ENCODE peak calls at places on chromosomes 2 and 18, in six cellular contexts. O is stimulated activated CD4-positive, alpha-beta T cell treated with anti-CD3 and anti-CD28 coated beads, Interleukin-4, amount 100 ng/mL, for 4 hours; I is NCI-H345; N is small intestine; J is HT-29; L is iPS DF 19.7. S is an unnamed sample.

GRCh38 chr18:62928316-62928715 is 213.0 kb downstream of the PHLPP1 start:
- DNase-seq in N (no peak), I (no peak), J (no peak), L (no peak), O (no peak), S (no peak)

GRCh38 chr2:162103443-162104009 is 29.5 kb upstream of the DPP4 start:
- DNase-seq in J (no peak), L (no peak), O (no peak), I (peak; percentile 89), N (no peak), S (no peak)

GRCh38 chr18:50663626-50664441 is 103.9 kb downstream of the MAPK4 start:
- DNase-seq in I (no peak), L (no peak), O (no peak), J (no peak), N (no peak), S (no peak)

GRCh38 chr2:210224660-210225460 is at the start of gene ACADL:
- DNase-seq in O (no peak), N (peak; percentile 69), J (peak; percentile 22), I (peak; percentile 44), L (no peak), S (peak; percentile 12)

GRCh38 chr2:218986148-218986761 is 1.3 kb upstream of the FEV start:
- DNase-seq in O (no peak), L (no peak), I (no peak), N (no peak), J (no peak), S (no peak)

GRCh38 chr2:64474200-64474630 is 20.3 kb downstream of the LGALSL start:
- DNase-seq in N (no peak), L (no peak), J (no peak), O (no peak), I (no peak), S (no peak)

GRCh38 chr2:100606740-100607343 is 44.0 kb downstream of the PDCL3 start:
- DNase-seq in O (no peak), I (peak; percentile 36), N (peak; percentile 53), J (peak; percentile 61), L (peak; percentile 30), S (peak; percentile 39)

GRCh38 chr18:3036108-3036507 is 23.2 kb upstream of the LPIN2 start:
- DNase-seq in N (no peak), O (no peak), J (no peak), I (no peak), L (no peak), S (no peak)

GRCh38 chr2:24667542-24667941 is 125.6 kb downstream of the PTRHD1 start:
- DNase-seq in O (no peak), L (no peak), N (no peak), J (no peak), I (no peak), S (no peak)

GRCh38 chr2:142435847-142436246 is 305.0 kb upstream of the LRP1B start:
- DNase-seq in L (no peak), N (no peak), J (no peak), O (no peak), I (no peak), S (peak; percentile 15)

GRCh38 chr2:173407176-173407575 is 52.5 kb downstream of the CDCA7 start:
- DNase-seq in O (no peak), I (no peak), L (no peak), J (no peak), N (no peak), S (no peak)

GRCh38 chr2:219681301-219682290 is 54.2 kb downstream of the SLC4A3 start:
- DNase-seq in N (no peak), O (no peak), L (no peak), J (no peak), I (no peak), S (peak; percentile 38)

GRCh38 chr2:33775306-33775705 is 176.2 kb upstream of the FAM98A start:
- DNase-seq in I (no peak), O (no peak), L (no peak), J (no peak), N (no peak), S (no peak)

GRCh38 chr18:48825101-48825745 is 125.5 kb downstream of the SMAD7 start:
- DNase-seq in L (no peak), O (no peak), I (no peak), J (no peak), N (no peak), S (peak; percentile 49)

GRCh38 chr2:17177094-17177493 is 341.1 kb downstream of the RAD51AP2 start:
- DNase-seq in J (no peak), O (no peak), I (no peak), N (no peak), L (no peak), S (no peak)

GRCh38 chr18:68714356-68714706 is 577 bp downstream of the TMX3 start:
- DNase-seq in O (no peak), I (no peak), J (peak; percentile 16), L (no peak), N (no peak), S (peak; percentile 14)

GRCh38 chr2:20282916-20283592 is 58.1 kb upstream of the SDC1 start:
- DNase-seq in N (peak; percentile 42), O (no peak), I (no peak), L (no peak), J (no peak), S (peak; percentile 38)

GRCh38 chr18:48819276-48819675 is 131.5 kb downstream of the SMAD7 start:
- DNase-seq in L (no peak), N (peak; percentile 60), J (no peak), I (no peak), O (no peak), S (no peak)

GRCh38 chr2:69241039-69241586 is 145.9 kb downstream of the GFPT1 start:
- DNase-seq in O (no peak), L (no peak), I (no peak), J (no peak), N (no peak), S (no peak)

GRCh38 chr18:48809365-48809764 is 141.4 kb downstream of the SMAD7 start:
- DNase-seq in I (no peak), J (no peak), L (no peak), N (no peak), O (no peak), S (no peak)

GRCh38 chr2:78020500-78020899 is 498.3 kb upstream of the LRRTM4 start:
- DNase-seq in J (no peak), N (no peak), I (no peak), O (no peak), L (no peak), S (no peak)

GRCh38 chr18:361941-362913 is 94.4 kb upstream of the THOC1 start:
- DNase-seq in J (no peak), L (no peak), I (peak; percentile 38), N (no peak), O (no peak), S (peak; percentile 86)

GRCh38 chr2:102301867-102302362 is 9.4 kb upstream of the IL1RL1 start:
- DNase-seq in I (no peak), O (no peak), N (peak; percentile 47), L (peak; percentile 57), J (peak; percentile 41), S (no peak)

GRCh38 chr2:67503066-67503795 is 106.1 kb downstream of the ETAA1 start:
- DNase-seq in J (no peak), I (no peak), L (no peak), N (no peak), O (no peak), S (peak; percentile 67)

GRCh38 chr2:101340141-101340541 is 31.6 kb upstream of the RNF149 start:
- DNase-seq in O (no peak), I (no peak), N (no peak), L (peak; percentile 52), J (no peak), S (no peak)

GRCh38 chr2:105454801-105455485 is 56.1 kb upstream of the FHL2 start:
- DNase-seq in J (peak; percentile 96), O (no peak), I (no peak), L (peak; percentile 23), N (peak; percentile 98), S (peak; percentile 96)

GRCh38 chr2:79512442-79513401 is at the start of gene CTNNA2:
- DNase-seq in N (peak; percentile 35), J (no peak), O (peak; percentile 7), L (peak; percentile 60), I (peak; percentile 96), S (peak; percentile 5)